ENCODE peak calls at places on chromosomes 12 and 14, in six cellular contexts. One of them, this sample, is unnamed. For H3K36me3, the result is how much of the 10 kb centered on the place peaks cover.

GRCh38 chr12:105601158-105601557 is 270.7 kb downstream of the C12orf75 start:
- DNase-seq in colonic mucosa: no peak
- DNase-seq in GM23338: no peak
- DNase-seq in heart right ventricle: no peak
- DNase-seq in tibial artery: no peak
- DNase-seq in left ventricle myocardium inferior: no peak
- DNase-seq in this sample: no peak

GRCh38 chr14:104283197-104284106 is 145.1 kb downstream of the KIF26A start:
- DNase-seq in left ventricle myocardium inferior: peak
- DNase-seq in heart right ventricle: no peak
- DNase-seq in colonic mucosa: peak
- DNase-seq in tibial artery: peak
- DNase-seq in GM23338: no peak
- DNase-seq in this sample: peak

GRCh38 chr14:40123816-40124215 is 691.6 kb upstream of the FBXO33 start:
- DNase-seq in left ventricle myocardium inferior: no peak
- DNase-seq in tibial artery: no peak
- DNase-seq in GM23338: no peak
- DNase-seq in heart right ventricle: no peak
- DNase-seq in colonic mucosa: no peak
- DNase-seq in this sample: no peak

GRCh38 chr12:53324113-53324778 is 2.8 kb upstream of the AAAS start:
- DNase-seq in left ventricle myocardium inferior: peak
- DNase-seq in tibial artery: no peak
- DNase-seq in heart right ventricle: no peak
- DNase-seq in colonic mucosa: peak
- DNase-seq in GM23338: peak
- DNase-seq in this sample: no peak

GRCh38 chr14:21940887-21941855 is 267.6 kb upstream of the OR4E1 start:
- DNase-seq in tibial artery: no peak
- DNase-seq in GM23338: peak
- DNase-seq in colonic mucosa: no peak
- DNase-seq in left ventricle myocardium inferior: no peak
- DNase-seq in heart right ventricle: no peak
- DNase-seq in this sample: no peak

GRCh38 chr12:97027482-97027881 is 120.4 kb downstream of the NEDD1 start:
- DNase-seq in left ventricle myocardium inferior: no peak
- DNase-seq in GM23338: no peak
- DNase-seq in colonic mucosa: no peak
- DNase-seq in tibial artery: no peak
- DNase-seq in heart right ventricle: no peak
- DNase-seq in this sample: no peak

GRCh38 chr14:97353102-97353501 is 555.9 kb downstream of the VRK1 start:
- DNase-seq in left ventricle myocardium inferior: no peak
- DNase-seq in heart right ventricle: no peak
- DNase-seq in tibial artery: no peak
- DNase-seq in colonic mucosa: no peak
- DNase-seq in GM23338: no peak
- DNase-seq in this sample: no peak

GRCh38 chr12:57006809-57007475 is 596 bp upstream of the ZBTB39 start:
- DNase-seq in heart right ventricle: no peak
- DNase-seq in tibial artery: no peak
- DNase-seq in left ventricle myocardium inferior: no peak
- DNase-seq in colonic mucosa: no peak
- DNase-seq in GM23338: no peak
- DNase-seq in this sample: no peak

GRCh38 chr14:24054324-24054641 is 2.5 kb downstream of the CARMIL3 start:
- DNase-seq in heart right ventricle: no peak
- DNase-seq in tibial artery: no peak
- DNase-seq in GM23338: no peak
- DNase-seq in colonic mucosa: no peak
- DNase-seq in left ventricle myocardium inferior: no peak
- DNase-seq in this sample: no peak

GRCh38 chr12:108896817-108897216 is 16.9 kb downstream of the DAO start:
- DNase-seq in heart right ventricle: no peak
- DNase-seq in GM23338: no peak
- DNase-seq in tibial artery: no peak
- DNase-seq in left ventricle myocardium inferior: no peak
- DNase-seq in colonic mucosa: no peak
- DNase-seq in this sample: no peak

GRCh38 chr14:60212503-60213371 is 36.3 kb upstream of the PPM1A start:
- DNase-seq in heart right ventricle: no peak
- DNase-seq in colonic mucosa: no peak
- DNase-seq in tibial artery: no peak
- DNase-seq in GM23338: no peak
- DNase-seq in left ventricle myocardium inferior: no peak
- DNase-seq in this sample: no peak

GRCh38 chr14:80212025-80212402 is 710 bp upstream of the DIO2 start:
- DNase-seq in heart right ventricle: peak
- DNase-seq in GM23338: peak
- DNase-seq in colonic mucosa: no peak
- DNase-seq in left ventricle myocardium inferior: no peak
- DNase-seq in tibial artery: no peak
- DNase-seq in this sample: no peak

GRCh38 chr12:31961137-31961536 is 1.9 kb downstream of the RESF1 start:
- DNase-seq in heart right ventricle: no peak
- DNase-seq in GM23338: no peak
- DNase-seq in left ventricle myocardium inferior: no peak
- DNase-seq in colonic mucosa: no peak
- DNase-seq in tibial artery: no peak
- DNase-seq in this sample: no peak

GRCh38 chr12:20214286-20214685 is 154.1 kb upstream of the PDE3A start:
- DNase-seq in GM23338: no peak
- DNase-seq in heart right ventricle: no peak
- DNase-seq in colonic mucosa: no peak
- DNase-seq in tibial artery: no peak
- DNase-seq in left ventricle myocardium inferior: no peak
- DNase-seq in this sample: no peak

GRCh38 chr12:64780531-64781373 is 21.5 kb upstream of the GNS start:
- DNase-seq in tibial artery: no peak
- DNase-seq in left ventricle myocardium inferior: peak
- DNase-seq in colonic mucosa: peak
- DNase-seq in heart right ventricle: peak
- DNase-seq in GM23338: peak
- DNase-seq in this sample: no peak

GRCh38 chr12:132812631-132813305 is 15.9 kb downstream of the GOLGA3 start:
- DNase-seq in colonic mucosa: no peak
- DNase-seq in tibial artery: no peak
- DNase-seq in left ventricle myocardium inferior: no peak
- DNase-seq in GM23338: no peak
- DNase-seq in heart right ventricle: no peak
- DNase-seq in this sample: no peak

GRCh38 chr12:125249932-125250331 is 184.7 kb downstream of the AACS start:
- DNase-seq in GM23338: no peak
- DNase-seq in left ventricle myocardium inferior: no peak
- DNase-seq in colonic mucosa: no peak
- DNase-seq in tibial artery: no peak
- DNase-seq in heart right ventricle: no peak
- DNase-seq in this sample: no peak

GRCh38 chr14:78836777-78837176 is 666.6 kb downstream of the NRXN3 start:
- DNase-seq in left ventricle myocardium inferior: no peak
- DNase-seq in GM23338: peak
- DNase-seq in colonic mucosa: peak
- DNase-seq in tibial artery: no peak
- DNase-seq in heart right ventricle: peak
- DNase-seq in this sample: no peak
- TF ChIP-seq CTCF in left ventricle myocardium inferior: peak
- TF ChIP-seq CTCF in GM23338: peak
- TF ChIP-seq CTCF in colonic mucosa: peak
- TF ChIP-seq CTCF in tibial artery: no peak
- TF ChIP-seq CTCF in heart right ventricle: no peak
- TF ChIP-seq CTCF in this sample: peak

GRCh38 chr12:45419317-45419716 is 203.4 kb downstream of the ANO6 start:
- DNase-seq in GM23338: no peak
- DNase-seq in colonic mucosa: no peak
- DNase-seq in heart right ventricle: no peak
- DNase-seq in left ventricle myocardium inferior: no peak
- DNase-seq in tibial artery: no peak
- DNase-seq in this sample: no peak

GRCh38 chr12:45421736-45422135 is 205.8 kb downstream of the ANO6 start:
- DNase-seq in tibial artery: no peak
- DNase-seq in heart right ventricle: no peak
- DNase-seq in colonic mucosa: no peak
- DNase-seq in GM23338: no peak
- DNase-seq in left ventricle myocardium inferior: no peak
- DNase-seq in this sample: no peak

GRCh38 chr12:45415393-45415817 is 199.5 kb downstream of the ANO6 start:
- DNase-seq in GM23338: no peak
- DNase-seq in heart right ventricle: peak
- DNase-seq in tibial artery: peak
- DNase-seq in colonic mucosa: no peak
- DNase-seq in left ventricle myocardium inferior: peak
- DNase-seq in this sample: no peak

DNA sequence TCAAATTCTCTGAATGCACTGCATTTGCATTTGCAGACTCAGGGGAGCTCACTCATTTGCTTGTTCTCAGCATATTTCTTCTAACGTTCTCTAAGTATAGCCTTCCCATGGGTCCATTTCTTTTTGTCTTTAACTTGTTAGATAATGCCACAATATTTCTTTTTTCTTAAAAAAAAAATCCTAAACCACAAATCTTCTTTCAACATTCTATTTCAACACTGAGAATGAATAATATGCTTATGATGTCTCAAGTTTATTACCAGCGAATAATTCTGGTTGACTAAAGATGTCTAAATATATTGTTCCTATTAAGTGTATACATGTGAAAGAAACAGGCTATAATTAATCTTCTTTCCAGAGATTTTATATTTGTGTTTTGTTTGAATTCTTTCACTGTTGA is 200.3 kb downstream of the ANO6 start:
- DNase-seq in GM23338: no peak
- DNase-seq in heart right ventricle: no peak
- DNase-seq in colonic mucosa: no peak
- DNase-seq in tibial artery: no peak
- DNase-seq in left ventricle myocardium inferior: no peak
- DNase-seq in this sample: no peak
- H3K36me3 ChIP-seq in GM23338: under half
- H3K36me3 ChIP-seq in heart right ventricle: under half
- H3K36me3 ChIP-seq in colonic mucosa: under half
- H3K36me3 ChIP-seq in tibial artery: under half
- H3K36me3 ChIP-seq in left ventricle myocardium inferior: half or more
- H3K36me3 ChIP-seq in this sample: under half

GRCh38 chr12:55957106-55957859 is 8.6 kb downstream of the PMEL start:
- DNase-seq in tibial artery: no peak
- DNase-seq in heart right ventricle: no peak
- DNase-seq in GM23338: no peak
- DNase-seq in colonic mucosa: peak
- DNase-seq in left ventricle myocardium inferior: no peak
- DNase-seq in this sample: peak

GRCh38 chr12:55955344-55955743 is 10.5 kb downstream of the PMEL start:
- DNase-seq in tibial artery: no peak
- DNase-seq in heart right ventricle: no peak
- DNase-seq in left ventricle myocardium inferior: no peak
- DNase-seq in colonic mucosa: no peak
- DNase-seq in GM23338: no peak
- DNase-seq in this sample: no peak

DNA sequence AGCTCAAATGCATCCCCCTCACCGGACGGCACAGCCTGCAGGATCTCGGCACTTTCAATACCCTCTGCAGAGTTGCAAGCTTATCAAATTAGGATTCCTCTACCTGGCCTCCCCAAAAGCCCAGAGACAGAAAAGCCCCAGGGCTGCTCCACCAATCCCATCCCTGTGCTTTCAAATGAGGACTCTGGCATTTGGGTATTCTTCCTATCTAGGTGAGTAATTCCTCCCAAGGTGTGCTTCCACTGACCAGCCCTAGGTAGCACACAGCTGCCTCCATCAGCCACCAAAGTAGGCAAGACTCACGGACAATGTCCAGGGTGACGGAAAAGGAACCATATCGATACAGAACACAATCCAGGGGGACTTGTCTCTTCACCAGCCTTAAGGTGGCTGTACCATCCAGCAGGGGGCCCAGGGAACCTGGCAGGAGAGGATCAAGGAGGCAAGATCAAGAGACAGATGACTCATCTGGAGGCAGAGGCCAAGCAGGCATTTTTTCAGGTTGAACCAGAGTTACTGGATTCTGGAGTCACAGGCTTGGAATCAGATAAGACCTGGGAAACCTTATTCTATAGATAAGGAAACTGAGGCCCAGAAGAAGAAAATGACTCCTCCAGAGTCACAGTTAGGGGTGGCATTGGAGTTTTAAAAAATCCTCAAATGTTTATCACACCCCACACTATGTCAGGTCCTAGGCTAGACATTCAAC is 9.9 kb downstream of the PMEL start:
- DNase-seq in tibial artery: no peak
- DNase-seq in left ventricle myocardium inferior: no peak
- DNase-seq in colonic mucosa: no peak
- DNase-seq in GM23338: peak
- DNase-seq in heart right ventricle: no peak
- DNase-seq in this sample: no peak
- TF ChIP-seq CTCF in tibial artery: no peak
- TF ChIP-seq CTCF in left ventricle myocardium inferior: no peak
- TF ChIP-seq CTCF in colonic mucosa: peak
- TF ChIP-seq CTCF in GM23338: peak
- TF ChIP-seq CTCF in heart right ventricle: no peak
- TF ChIP-seq CTCF in this sample: no peak

GRCh38 chr12:38666425-38666824 is 239.0 kb downstream of the CPNE8 start:
- DNase-seq in colonic mucosa: no peak
- DNase-seq in heart right ventricle: no peak
- DNase-seq in left ventricle myocardium inferior: no peak
- DNase-seq in tibial artery: no peak
- DNase-seq in GM23338: no peak
- DNase-seq in this sample: no peak

GRCh38 chr12:38669530-38669929 is 235.9 kb downstream of the CPNE8 start:
- DNase-seq in heart right ventricle: no peak
- DNase-seq in colonic mucosa: no peak
- DNase-seq in left ventricle myocardium inferior: no peak
- DNase-seq in GM23338: no peak
- DNase-seq in tibial artery: no peak
- DNase-seq in this sample: no peak

GRCh38 chr12:38664661-38665269 is 240.6 kb downstream of the CPNE8 start:
- DNase-seq in tibial artery: no peak
- DNase-seq in GM23338: peak
- DNase-seq in colonic mucosa: peak
- DNase-seq in left ventricle myocardium inferior: no peak
- DNase-seq in heart right ventricle: no peak
- DNase-seq in this sample: no peak

DNA sequence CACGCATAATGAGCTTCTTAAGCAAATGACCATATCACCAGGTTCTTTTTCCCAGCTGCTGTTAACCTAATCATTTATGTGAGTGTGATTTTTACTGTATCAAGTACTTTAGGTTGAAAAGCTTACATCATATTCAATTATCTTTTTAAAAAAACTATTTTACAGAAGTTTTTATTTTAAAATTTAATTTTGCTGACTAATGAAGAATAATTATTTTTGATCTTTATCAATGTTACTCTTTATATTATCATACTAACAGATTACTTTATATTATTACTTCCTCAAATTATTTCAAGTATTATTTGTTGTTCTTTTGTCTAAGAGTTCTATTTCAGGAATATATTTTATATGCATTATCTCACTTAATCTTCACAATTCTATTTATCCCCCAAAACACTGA is 236.3 kb downstream of the CPNE8 start:
- DNase-seq in GM23338: no peak
- DNase-seq in left ventricle myocardium inferior: no peak
- DNase-seq in tibial artery: no peak
- DNase-seq in heart right ventricle: no peak
- DNase-seq in colonic mucosa: no peak
- DNase-seq in this sample: no peak
- H3K36me3 ChIP-seq in GM23338: under half
- H3K36me3 ChIP-seq in left ventricle myocardium inferior: under half
- H3K36me3 ChIP-seq in tibial artery: under half
- H3K36me3 ChIP-seq in heart right ventricle: under half
- H3K36me3 ChIP-seq in colonic mucosa: under half
- H3K36me3 ChIP-seq in this sample: under half

This sample was measured in breast epithelium.